ENCODE peak calls at places on chromosomes 3 and 15, in four cellular contexts. F, D, A and L are unnamed samples. For H3K4me1, the result is how much of the 10 kb centered on the place peaks cover.

GRCh38 chr3:15535757-15536156 is 14.3 kb upstream of the COLQ start:
- DNase-seq in D (no peak), A (no peak), F (no peak), L (peak)

GRCh38 chr3:81395739-81396138 is 365.7 kb downstream of the GBE1 start:
- DNase-seq in A (no peak), F (no peak), D (no peak), L (no peak)

GRCh38 chr3:7672124-7672523 is 811.2 kb downstream of the GRM7 start:
- DNase-seq in F (no peak), D (no peak), A (no peak), L (no peak)

GRCh38 chr15:59296181-59296617 is 76.5 kb downstream of the MYO1E start:
- DNase-seq in D (no peak), A (no peak), F (no peak), L (no peak)

GRCh38 chr15:31474059-31474868 is 147.6 kb downstream of the KLF13 start:
- DNase-seq in A (no peak), D (no peak), F (no peak), L (no peak)

GRCh38 chr15:85755942-85756341 is 38.8 kb downstream of the KLHL25 start:
- DNase-seq in D (no peak), A (no peak), F (no peak), L (no peak)

GRCh38 chr3:82494977-82495489 is 733.6 kb upstream of the GBE1 start:
- DNase-seq in A (no peak), D (no peak), F (no peak), L (no peak)

GRCh38 chr3:94336076-94336741 is 273.3 kb downstream of the NSUN3 start:
- DNase-seq in A (peak), D (no peak), F (no peak), L (no peak)

GRCh38 chr3:75118805-75119204 is 504.3 kb upstream of the CNTN3 start:
- DNase-seq in D (no peak), A (no peak), F (no peak), L (no peak)

GRCh38 chr3:135597855-135598254 is 367.7 kb upstream of the PPP2R3A start:
- DNase-seq in D (no peak), F (no peak), A (no peak), L (no peak)

GRCh38 chr15:86846059-86846458 is 766.4 kb downstream of the AGBL1 start:
- DNase-seq in F (no peak), D (no peak), A (no peak), L (no peak)

GRCh38 chr3:150114873-150115570 is 144.3 kb upstream of the PFN2 start:
- DNase-seq in D (no peak), A (no peak), F (no peak), L (no peak)

GRCh38 chr3:43998841-43999805 is 242.6 kb upstream of the TOPAZ1 start:
- DNase-seq in A (no peak), F (peak), D (no peak), L (no peak)

GRCh38 chr15:84600331-84600686 is 500 bp upstream of the ZSCAN2 start:
- DNase-seq in D (peak), F (peak), A (peak), L (peak)

GRCh38 chr3:16675805-16676204 is 70.6 kb upstream of the DAZL start:
- DNase-seq in F (no peak), A (no peak), D (no peak), L (no peak)

GRCh38 chr15:53625962-53626845 is 133.3 kb downstream of the WDR72 start:
- DNase-seq in F (peak), A (no peak), D (no peak), L (no peak)

GRCh38 chr15:25492315-25492714 is 53.5 kb upstream of the UBE3A start:
- DNase-seq in F (no peak), A (no peak), D (no peak), L (no peak)

GRCh38 chr3:42747581-42747980 is 25.5 kb downstream of the CCDC13 start:
- DNase-seq in F (no peak), D (no peak), A (no peak), L (no peak)

GRCh38 chr15:68592054-68592453 is 13.3 kb downstream of the CORO2B start:
- DNase-seq in A (no peak), F (no peak), D (no peak), L (no peak)

GRCh38 chr3:164524201-164524600 is 554.1 kb downstream of the SI start:
- DNase-seq in D (no peak), F (no peak), A (no peak), L (no peak)

GRCh38 chr3:146250449-146251382 is at the start of gene PLSCR4:
- DNase-seq in D (peak), A (peak), F (peak), L (no peak)

DNA sequence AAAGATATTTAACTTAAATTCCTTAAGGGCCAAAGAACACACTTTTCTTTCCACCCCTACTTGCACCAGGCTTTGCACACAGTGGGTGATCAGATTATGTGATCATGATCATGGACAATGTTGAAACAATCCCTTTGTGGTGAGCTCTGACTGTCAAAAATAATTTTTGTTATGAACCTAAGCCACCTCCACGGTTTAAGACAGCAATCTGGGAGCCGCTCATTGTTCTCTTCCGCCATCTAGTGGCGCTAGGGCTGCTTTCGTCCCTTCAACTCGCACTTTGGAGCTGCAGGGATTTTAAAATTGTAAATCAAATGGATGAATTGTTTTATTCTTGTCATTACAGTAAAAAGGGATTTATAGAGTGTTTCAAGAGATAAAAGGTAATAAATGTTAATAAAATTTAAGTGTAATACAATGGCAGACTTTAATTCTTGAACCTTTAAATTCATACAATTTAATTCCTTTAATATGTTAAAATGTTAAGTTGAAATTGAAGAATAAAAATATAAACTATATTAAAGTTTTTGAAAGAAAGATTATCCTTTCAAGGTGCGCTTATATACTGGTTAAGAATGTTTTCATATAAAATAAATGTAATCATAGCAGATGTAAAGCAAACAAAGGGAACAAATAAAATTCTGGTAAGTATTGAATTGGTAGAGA is 45.3 kb upstream of the ARL6 start:
- DNase-seq in A (peak), F (peak), D (peak), L (peak)
- H3K4me3 ChIP-seq in A (no peak), F (no peak), D (no peak), L (no peak)

DNA sequence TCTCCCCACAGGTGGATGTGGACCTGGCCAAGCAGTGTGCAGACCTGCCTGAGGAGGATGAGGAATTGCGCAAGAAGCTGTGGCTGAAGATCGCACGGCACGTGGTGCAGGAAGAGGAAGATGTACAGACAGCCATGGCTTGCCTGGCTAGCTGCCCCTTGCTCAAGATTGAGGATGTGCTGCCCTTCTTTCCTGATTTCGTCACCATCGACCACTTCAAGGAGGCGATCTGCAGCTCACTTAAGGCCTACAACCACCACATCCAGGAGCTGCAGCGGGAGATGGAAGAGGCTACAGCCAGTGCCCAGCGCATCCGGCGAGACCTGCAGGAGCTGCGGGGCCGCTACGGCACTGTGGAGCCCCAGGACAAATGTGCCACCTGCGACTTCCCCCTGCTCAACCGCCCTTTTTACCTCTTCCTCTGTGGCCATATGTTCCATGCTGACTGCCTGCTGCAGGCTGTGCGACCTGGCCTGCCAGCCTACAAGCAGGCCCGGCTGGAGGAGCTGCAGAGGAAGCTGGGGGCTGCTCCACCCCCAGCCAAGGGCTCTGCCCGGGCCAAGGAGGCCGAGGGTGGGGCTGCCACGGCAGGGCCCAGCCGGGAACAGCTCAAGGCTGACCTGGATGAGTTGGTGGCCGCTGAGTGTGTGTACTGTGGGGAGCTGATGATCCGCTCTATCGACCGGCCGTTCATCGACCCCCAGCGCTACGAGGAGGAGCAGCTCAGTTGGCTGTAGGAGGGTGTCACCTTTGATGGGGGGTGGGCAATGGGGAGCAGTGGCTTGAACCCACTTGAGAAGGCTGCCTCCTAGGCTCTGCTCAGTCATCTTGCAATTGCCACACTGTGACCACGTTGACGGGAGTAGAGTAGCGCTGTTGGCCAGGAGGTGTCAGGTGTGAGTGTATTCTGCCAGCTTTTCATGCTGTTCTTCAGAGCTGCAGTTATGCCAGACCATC is 8.6 kb downstream of the VPS18 start:
- DNase-seq in D (peak), F (peak), A (no peak), L (no peak)
- H3K4me1 ChIP-seq in D (under half), F (under half), A (under half), L (under half)

GRCh38 chr3:105830836-105831235 is 38.0 kb downstream of the CBLB start:
- DNase-seq in A (no peak), D (no peak), F (no peak), L (no peak)
- H3K4me3 ChIP-seq in A (no peak), D (no peak), F (no peak), L (no peak)

DNA sequence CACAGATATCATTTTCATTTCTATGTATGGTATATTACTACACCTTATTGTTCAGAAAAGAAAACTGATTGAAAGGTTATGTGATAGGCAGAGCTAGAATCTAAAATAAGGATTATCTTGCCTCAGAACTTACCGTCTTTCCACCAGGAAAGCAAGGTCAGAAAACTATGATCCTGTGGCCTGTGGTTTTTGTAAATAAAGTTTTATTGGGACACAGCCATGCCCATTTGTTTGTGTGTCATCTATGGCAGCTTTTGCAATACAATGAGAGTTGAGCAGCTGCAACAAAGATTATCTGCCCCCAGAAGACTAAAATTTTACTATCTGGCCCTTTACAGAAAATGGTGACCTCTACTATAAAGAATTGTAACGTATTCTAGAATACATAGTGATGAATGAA is 314.7 kb upstream of the SLCO3A1 start:
- DNase-seq in A (no peak), D (no peak), F (no peak), L (no peak)
- H3K4me1 ChIP-seq in A (under half), D (under half), F (under half), L (under half)

GRCh38 chr15:97875513-97876285 is 84.8 kb upstream of the ARRDC4 start:
- DNase-seq in F (peak), A (peak), D (no peak), L (no peak)
- H3K4me3 ChIP-seq in F (peak), A (peak), D (peak), L (no peak)

DNA sequence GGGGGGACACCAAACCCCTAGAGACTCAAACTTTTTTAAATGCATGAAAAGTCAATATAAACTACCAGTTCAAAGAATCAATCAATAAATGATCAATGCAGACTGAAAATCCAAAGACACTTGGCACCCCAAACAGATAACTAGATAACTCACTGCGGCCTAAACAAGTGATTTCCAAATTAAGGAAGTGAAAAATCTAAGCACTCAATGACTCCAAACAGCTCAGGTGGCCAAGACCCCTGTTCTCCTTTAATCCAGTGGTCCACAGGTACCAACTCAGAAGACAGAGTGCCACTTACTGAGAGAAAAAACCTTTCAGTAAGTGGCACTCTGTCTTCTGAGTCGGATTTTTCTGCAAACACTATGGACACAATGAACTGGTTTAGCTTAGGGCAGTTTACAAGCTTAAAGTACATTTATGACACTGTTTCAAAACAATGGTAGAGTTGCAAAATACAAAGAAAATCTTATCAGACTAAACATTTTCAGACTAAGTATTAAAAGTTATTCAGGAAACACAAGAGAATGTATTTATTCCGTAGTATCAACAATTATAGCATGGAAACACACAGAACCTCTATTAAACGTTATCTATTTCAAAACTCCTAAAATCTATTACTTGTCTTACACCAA is 4.7 kb downstream of the DLG1 start:
- DNase-seq in D (no peak), F (no peak), A (no peak), L (no peak)
- H3K4me1 ChIP-seq in D (under half), F (under half), A (under half), L (under half)

GRCh38 chr3:108088697-108089096 is 2.1 kb downstream of the CD47 start:
- DNase-seq in D (no peak), A (no peak), F (no peak), L (no peak)
- H3K4me3 ChIP-seq in D (peak), A (no peak), F (no peak), L (peak)

GRCh38 chr15:64014995-64015394 is 31.3 kb downstream of the DAPK2 start:
- DNase-seq in F (peak), A (no peak), D (no peak), L (no peak)
- H3K4me1 ChIP-seq in F (under half), A (under half), D (under half), L (under half)

GRCh38 chr3:10204921-10205320 is 40.2 kb downstream of the IRAK2 start:
- DNase-seq in D (no peak), A (no peak), F (no peak), L (no peak)

GRCh38 chr3:10205461-10206165 is 40.9 kb downstream of the IRAK2 start:
- DNase-seq in D (no peak), A (peak), F (no peak), L (no peak)

DNA sequence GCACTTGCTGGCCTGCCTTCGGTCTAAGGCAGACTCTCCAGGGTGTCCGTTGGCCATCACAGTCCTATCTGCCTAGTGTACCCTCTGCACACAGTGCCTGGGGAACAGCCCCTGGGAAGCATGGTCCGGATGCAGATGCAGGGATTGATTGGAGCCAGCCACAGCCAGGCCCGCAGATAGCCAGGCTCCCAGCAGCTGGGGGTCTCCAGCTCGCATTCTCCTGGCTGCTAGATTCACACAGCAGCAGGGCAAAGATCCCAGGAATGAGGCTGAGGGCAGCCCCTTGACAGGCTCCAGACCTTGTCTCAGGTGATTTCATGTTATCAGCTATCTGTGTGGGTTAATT is 41.4 kb downstream of the IRAK2 start:
- DNase-seq in D (no peak), F (no peak), A (no peak), L (no peak)
- H3K4me3 ChIP-seq in D (no peak), F (no peak), A (no peak), L (no peak)